ENCODE peak calls at places on chromosomes 11 and 22, in four cellular contexts. C is NCI-H460, Z is ELR, S is AG04450. K is an unnamed sample.

GRCh38 chr11:4194889-4195288 is 100.3 kb downstream of the RRM1 start:
- DNase-seq in C (no peak), Z (no peak), S (no peak), K (no peak)

GRCh38 chr11:23021287-23021863 is 161.1 kb upstream of the CCDC179 start:
- DNase-seq in C (peak), Z (peak), S (peak), K (peak)

GRCh38 chr11:44775366-44776356 is 48.9 kb downstream of the TSPAN18 start:
- DNase-seq in C (peak), Z (peak), S (no peak), K (peak)

GRCh38 chr11:63710476-63711217 is 29.3 kb downstream of the RTN3 start:
- DNase-seq in C (no peak), Z (peak), S (peak), K (peak)

GRCh38 chr11:71435278-71435951 is 12.8 kb downstream of the DHCR7 start:
- DNase-seq in C (no peak), Z (no peak), S (no peak), K (no peak)

GRCh38 chr11:108965602-108966001 is 300.7 kb downstream of the DDX10 start:
- DNase-seq in C (no peak), Z (peak), S (peak), K (peak)

GRCh38 chr11:26909429-26910009 is 84.4 kb upstream of the FIBIN start:
- DNase-seq in C (no peak), Z (no peak), S (no peak), K (no peak)

GRCh38 chr11:124670732-124671131 is 2.8 kb downstream of the SIAE start:
- DNase-seq in C (no peak), Z (no peak), S (no peak), K (peak)

GRCh38 chr11:69187540-69188065 is 31.9 kb downstream of the SMIM38 start:
- DNase-seq in C (no peak), Z (no peak), S (no peak), K (no peak)

GRCh38 chr22:23095467-23096342 is 25.4 kb downstream of the GNAZ start:
- DNase-seq in C (no peak), Z (no peak), S (no peak), K (no peak)

GRCh38 chr11:111283945-111284481 is 14.3 kb upstream of the POU2AF3 start:
- DNase-seq in C (no peak), Z (peak), S (peak), K (no peak)

GRCh38 chr22:45987462-45987861 is 10.5 kb upstream of the WNT7B start:
- DNase-seq in C (no peak), Z (no peak), S (no peak), K (no peak)

GRCh38 chr11:129947474-129947873 is 52.1 kb upstream of the NFRKB start:
- DNase-seq in C (no peak), Z (no peak), S (no peak), K (no peak)

GRCh38 chr11:95104121-95104830 is 14.6 kb downstream of the ENDOD1 start:
- DNase-seq in C (no peak), Z (no peak), S (no peak), K (no peak)

GRCh38 chr22:39514373-39514973 is 5.9 kb upstream of the ATF4 start:
- DNase-seq in C (no peak), Z (peak), S (no peak), K (peak)

GRCh38 chr11:110890995-110891394 is 178.8 kb upstream of the ARHGAP20 start:
- DNase-seq in C (no peak), Z (no peak), S (no peak), K (no peak)

GRCh38 chr11:120854988-120855387 is 168.9 kb upstream of the TBCEL start:
- DNase-seq in C (no peak), Z (no peak), S (no peak), K (peak)

GRCh38 chr11:16782226-16782919 is 43.9 kb downstream of the C11orf58 start:
- DNase-seq in C (no peak), Z (no peak), S (no peak), K (no peak)

GRCh38 chr11:121891134-121891533 is 224.9 kb downstream of the BLID start:
- DNase-seq in C (no peak), Z (no peak), S (no peak), K (peak)

GRCh38 chr22:25085930-25086901 is 113.4 kb upstream of the CRYBB3 start:
- DNase-seq in C (no peak), Z (no peak), S (no peak), K (no peak)

GRCh38 chr11:48012051-48012391 is 31.7 kb downstream of the PTPRJ start:
- DNase-seq in C (no peak), Z (no peak), S (no peak), K (no peak)

GRCh38 chr11:68282141-68282860 is 10.5 kb upstream of the C11orf24 start:
- DNase-seq in C (no peak), Z (no peak), S (no peak), K (no peak)

GRCh38 chr22:24841261-24841660 is 35.2 kb downstream of the SGSM1 start:
- DNase-seq in C (no peak), Z (no peak), S (no peak), K (no peak)

GRCh38 chr22:36350751-36351594 is 36.8 kb downstream of the MYH9 start:
- DNase-seq in C (no peak), Z (peak), S (no peak), K (peak)

GRCh38 chr22:19515654-19516377 is 8.4 kb downstream of the CLDN5 start:
- DNase-seq in C (no peak), Z (no peak), S (no peak), K (no peak)

GRCh38 chr22:25748704-25749103 is 6.7 kb downstream of the MYO18B start:
- DNase-seq in C (no peak), Z (no peak), S (no peak), K (no peak)

GRCh38 chr11:1793091-1793490 is 29.4 kb upstream of the CTSD start:
- DNase-seq in C (no peak), Z (no peak), S (no peak), K (no peak)

GRCh38 chr22:33447733-33448132 is 389.6 kb upstream of the SYN3 start:
- DNase-seq in C (no peak), Z (no peak), S (no peak), K (no peak)

K was measured in GM23248.